ENCODE peak calls at places on chromosomes 4 and X, in four cellular contexts. G is HepG2, N is GM12878, O is K562. K is an unnamed sample.

GRCh38 chrX:133290076-133290475 is 71.9 kb upstream of the TFDP3 start:
- DNase-seq in G (no peak), N (no peak), O (no peak), K (no peak)

GRCh38 chrX:103276581-103277002 is at the start of gene TCEAL5:
- DNase-seq in G (no peak), N (no peak), O (no peak), K (no peak)

GRCh38 chr4:119039779-119040178 is 95.9 kb upstream of the MYOZ2 start:
- DNase-seq in G (no peak), N (no peak), O (no peak), K (no peak)

GRCh38 chr4:129966175-129966574 is 870.2 kb downstream of the C4orf33 start:
- DNase-seq in G (no peak), N (no peak), O (no peak), K (no peak)

GRCh38 chr4:188262464-188262863 is 123.2 kb downstream of the TRIML1 start:
- DNase-seq in G (no peak), N (no peak), O (no peak), K (no peak)

GRCh38 chrX:97529801-97530200 is 646.1 kb downstream of the RPA4 start:
- DNase-seq in G (no peak), N (no peak), O (no peak), K (no peak)

GRCh38 chr4:127045872-127046271 is 586.9 kb upstream of the INTU start:
- DNase-seq in G (no peak), N (no peak), O (no peak), K (no peak)

GRCh38 chr4:141569141-141569540 is 67.2 kb upstream of the IL15 start:
- DNase-seq in G (no peak), N (no peak), O (no peak), K (no peak)

GRCh38 chr4:6750302-6751221 is 32.0 kb upstream of the KIAA0232 start:
- DNase-seq in G (no peak), N (no peak), O (no peak), K (no peak)

GRCh38 chr4:69957209-69957608 is 8.3 kb downstream of the CSN2 start:
- DNase-seq in G (no peak), N (no peak), O (no peak), K (no peak)

GRCh38 chr4:108030332-108030731 is 40.6 kb downstream of the HADH start:
- DNase-seq in G (peak), N (no peak), O (peak), K (peak)

GRCh38 chrX:47482065-47482511 is 934 bp downstream of the ZNF41 start:
- DNase-seq in G (no peak), N (no peak), O (no peak), K (no peak)
- TF ChIP-seq SP1 in G (no peak), N (no peak), O (no peak), K (no peak)

GRCh38 chr4:738781-739280 is 33.2 kb downstream of the PCGF3 start:
- DNase-seq in G (no peak), N (no peak), O (no peak), K (no peak)
- TF ChIP-seq FOXM1 in G (no peak), N (no peak), O (no peak), K (no peak)

GRCh38 chr4:47337893-47338292 is 125.6 kb downstream of the COMMD8 start:
- DNase-seq in G (no peak), N (no peak), O (no peak), K (no peak)
- TF ChIP-seq SP1 in G (no peak), N (no peak), O (no peak), K (no peak)

DNA sequence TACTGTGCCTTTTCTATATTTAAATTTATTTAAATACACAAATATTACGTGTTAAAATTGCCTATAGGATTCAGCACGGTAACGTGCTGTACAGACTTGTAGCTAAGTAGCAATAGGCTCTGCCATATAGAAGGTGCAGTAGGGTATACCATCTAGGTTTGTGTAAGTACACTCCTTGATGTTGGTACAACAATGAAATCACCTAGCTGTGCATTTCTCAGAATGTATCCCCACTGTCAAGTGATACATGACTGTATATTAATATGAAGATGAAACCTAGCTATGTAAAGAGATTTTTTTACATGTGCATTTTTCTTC is 431.2 kb downstream of the KCTD8 start:
- DNase-seq in G (no peak), N (no peak), O (no peak), K (no peak)
- TF ChIP-seq FOXM1 in G (no peak), N (no peak), O (no peak), K (no peak)

DNA sequence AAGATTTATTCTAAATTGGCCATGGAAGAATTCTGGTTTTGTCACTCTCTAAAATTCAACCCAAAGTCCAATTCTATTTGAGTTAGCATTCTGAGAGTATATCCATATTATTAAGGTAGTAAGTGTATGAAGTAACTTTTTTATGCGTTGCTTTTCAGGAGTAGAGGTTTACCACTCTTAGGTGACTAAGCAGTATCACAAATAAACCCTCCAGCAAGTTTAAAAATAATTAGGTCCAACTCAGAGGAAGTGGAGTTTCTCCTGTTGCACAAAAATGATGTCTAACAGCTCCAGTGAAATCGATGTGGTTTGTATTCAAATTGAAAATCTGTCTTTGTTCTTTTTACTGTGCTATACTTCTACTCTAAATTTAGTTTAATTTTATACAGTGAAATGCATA is 6.6 kb downstream of the SCML1 start:
- DNase-seq in G (no peak), N (no peak), O (no peak), K (no peak)
- TF ChIP-seq SP1 in G (no peak), N (no peak), O (no peak), K (no peak)

GRCh38 chr4:111959202-111959601 is 186.1 kb upstream of the FAM241A start:
- DNase-seq in G (peak), N (no peak), O (no peak), K (no peak)
- TF ChIP-seq FOXM1 in G (no peak), N (no peak), O (no peak), K (no peak)

GRCh38 chr4:74338792-74339333 is 26.1 kb upstream of the EREG start:
- DNase-seq in G (no peak), N (no peak), O (no peak), K (no peak)
- TF ChIP-seq SP1 in G (no peak), N (no peak), O (no peak), K (no peak)

K was measured in HEK293T.